ENCODE peak calls at places on chromosomes 7 and 10, in five cellular contexts. M is CD8-positive, alpha-beta memory T cell; N is T-cell; I is BE2C; V is dermis microvascular lymphatic vessel endothelial cell. P is an unnamed sample.

GRCh38 chr7:31202801-31203200 is 137.7 kb downstream of the NEUROD6 start:
- DNase-seq in M (no peak), V (no peak), I (no peak), N (no peak), P (no peak)

GRCh38 chr10:61283489-61284221 is 169.5 kb downstream of the TMEM26 start:
- DNase-seq in I (no peak), N (no peak), V (no peak), M (no peak), P (no peak)

GRCh38 chr10:62594093-62594520 is 210.4 kb upstream of the ADO start:
- DNase-seq in M (peak), I (peak), N (peak), V (no peak), P (no peak)

GRCh38 chr7:50229964-50230363 is 74.6 kb upstream of the IKZF1 start:
- DNase-seq in V (no peak), I (no peak), N (no peak), M (no peak), P (no peak)

GRCh38 chr7:510061-510481 is 9.6 kb downstream of the PDGFA start:
- DNase-seq in V (no peak), N (no peak), M (no peak), I (no peak), P (no peak)

GRCh38 chr10:78916227-78916626 is 152.5 kb upstream of the ZMIZ1 start:
- DNase-seq in V (no peak), I (no peak), M (no peak), N (no peak), P (no peak)

GRCh38 chr7:140506788-140507464 is 27.6 kb upstream of the MKRN1 start:
- DNase-seq in V (no peak), M (no peak), I (peak), N (no peak), P (no peak)

GRCh38 chr10:99582255-99582770 is 37.9 kb downstream of the SLC25A28 start:
- DNase-seq in M (no peak), N (no peak), I (no peak), V (no peak), P (no peak)

GRCh38 chr7:94439893-94440381 is 45.2 kb downstream of the COL1A2 start:
- DNase-seq in M (no peak), V (no peak), I (no peak), N (no peak), P (no peak)

GRCh38 chr10:96082748-96083147 is 39.4 kb downstream of the CCNJ start:
- DNase-seq in V (no peak), N (no peak), M (no peak), I (no peak), P (no peak)

P was measured in T-helper 2 cell.